ENCODE peak calls at places on chromosome 17, in five cellular contexts. E is Panc1, G is left lung, B is gastrocnemius medialis, W is mammary epithelial cell. T is an unnamed sample.

GRCh38 chr17:18965530-18966236 is 13.7 kb downstream of the SLC5A10 start:
- DNase-seq in G (no peak), B (no peak), E (no peak), W (no peak), T (no peak)

GRCh38 chr17:80917716-80918560 is 73.7 kb upstream of the CHMP6 start:
- DNase-seq in E (no peak), W (no peak), B (no peak), G (peak; percentile 21), T (no peak)

GRCh38 chr17:76427457-76428231 is 25.3 kb downstream of the UBE2O start:
- DNase-seq in B (no peak), G (no peak), E (no peak), W (no peak), T (no peak)

GRCh38 chr17:80008383-80008840 is 27.3 kb downstream of the TBC1D16 start:
- DNase-seq in G (peak; percentile 79), B (peak; percentile 53), E (no peak), W (peak; percentile 48), T (no peak)

GRCh38 chr17:39663340-39663687 is 1.8 kb upstream of the TCAP start:
- DNase-seq in G (no peak), W (no peak), B (no peak), E (no peak), T (no peak)

GRCh38 chr17:32954477-32954876 is 26.5 kb downstream of the TMEM98 start:
- DNase-seq in E (no peak), W (no peak), B (no peak), G (no peak), T (no peak)

GRCh38 chr17:8140058-8140412 is 12.2 kb downstream of the PER1 start:
- DNase-seq in E (no peak), W (no peak), G (peak; percentile 40), B (no peak), T (no peak)

GRCh38 chr17:73595931-73596330 is 48.3 kb downstream of the SDK2 start:
- DNase-seq in G (no peak), W (no peak), E (no peak), B (no peak), T (no peak)

GRCh38 chr17:65183736-65184135 is 46.6 kb downstream of the RGS9 start:
- DNase-seq in B (no peak), G (no peak), E (no peak), W (no peak), T (no peak)

GRCh38 chr17:32127156-32127897 is 15.0 kb upstream of the RHOT1 start:
- DNase-seq in B (peak; percentile 59), G (peak; percentile 91), W (peak; percentile 86), E (peak; percentile 20), T (peak; percentile 92)

GRCh38 chr17:32656851-32657250 is 170.1 kb downstream of the CDK5R1 start:
- DNase-seq in E (no peak), B (no peak), W (no peak), G (no peak), T (no peak)

GRCh38 chr17:29165800-29166506 is 14.2 kb downstream of the MYO18A start:
- DNase-seq in W (no peak), G (no peak), E (no peak), B (no peak), T (no peak)

GRCh38 chr17:909642-910323 is 69.8 kb downstream of the NXN start:
- DNase-seq in W (no peak), G (no peak), B (peak; percentile 60), E (no peak), T (no peak)

GRCh38 chr17:79027925-79028491 is 4.0 kb downstream of the C1QTNF1 start:
- DNase-seq in W (no peak), G (no peak), E (no peak), B (no peak), T (no peak)

GRCh38 chr17:36844601-36845000 is 92.7 kb upstream of the LHX1 start:
- DNase-seq in B (no peak), W (no peak), G (no peak), E (no peak), T (no peak)

GRCh38 chr17:49101054-49101534 is 31.5 kb upstream of the B4GALNT2 start:
- DNase-seq in B (no peak), E (no peak), W (peak; percentile 94), G (peak; percentile 60), T (no peak)

GRCh38 chr17:55546481-55546880 is 35.2 kb upstream of the SMIM36 start:
- DNase-seq in W (no peak), E (no peak), G (no peak), B (no peak), T (no peak)

GRCh38 chr17:78803161-78803845 is 21.2 kb upstream of the CYTH1 start:
- DNase-seq in G (peak; percentile 56), B (no peak), W (no peak), E (no peak), T (no peak)

GRCh38 chr17:37177234-37177633 is 198.6 kb upstream of the C17orf78 start:
- DNase-seq in G (no peak), E (no peak), W (peak; percentile 41), B (no peak), T (no peak)

GRCh38 chr17:14737984-14738651 is 437.2 kb downstream of the HS3ST3B1 start:
- DNase-seq in W (peak; percentile 99), B (peak; percentile 65), G (peak; percentile 78), E (peak; percentile 63), T (no peak)

GRCh38 chr17:32483451-32484019 is 3.3 kb upstream of the CDK5R1 start:
- DNase-seq in G (no peak), E (peak; percentile 60), W (no peak), B (no peak), T (no peak)

GRCh38 chr17:37570527-37571093 is 38.6 kb downstream of the SYNRG start:
- DNase-seq in G (peak; percentile 40), W (peak; percentile 89), B (no peak), E (peak; percentile 4), T (no peak)

GRCh38 chr17:28949185-28950016 is 1.9 kb downstream of the PHF12 start:
- DNase-seq in W (peak; percentile 69), B (peak; percentile 45), E (no peak), G (peak; percentile 76), T (peak; percentile 90)

GRCh38 chr17:3818786-3819185 is 17.8 kb upstream of the ITGAE start:
- DNase-seq in E (no peak), W (no peak), B (no peak), G (no peak), T (no peak)

GRCh38 chr17:21301593-21302550 is 17.4 kb downstream of the MAP2K3 start:
- DNase-seq in B (no peak), G (peak; percentile 35), W (no peak), E (no peak), T (no peak)

GRCh38 chr17:14621826-14622621 is 321.1 kb downstream of the HS3ST3B1 start:
- DNase-seq in W (no peak), G (no peak), B (no peak), E (no peak), T (no peak)

GRCh38 chr17:77717941-77718668 is 240.4 kb upstream of the TNRC6C start:
- DNase-seq in B (no peak), W (no peak), G (no peak), E (no peak), T (peak; percentile 40)

GRCh38 chr17:80356231-80356856 is 58.6 kb upstream of the ENDOV start:
- DNase-seq in G (no peak), E (no peak), W (no peak), B (no peak), T (no peak)

GRCh38 chr17:44269795-44270320 is 1.9 kb upstream of the SLC4A1 start:
- DNase-seq in E (no peak), B (no peak), G (no peak), W (no peak), T (no peak)

GRCh38 chr17:27266228-27266627 is 27.7 kb upstream of the WSB1 start:
- DNase-seq in G (no peak), W (no peak), B (no peak), E (no peak), T (no peak)

GRCh38 chr17:27239584-27239983 is 54.3 kb upstream of the WSB1 start:
- DNase-seq in G (no peak), B (no peak), E (no peak), W (no peak), T (no peak)

GRCh38 chr17:61461967-61462733 is 9.9 kb downstream of the TBX4 start:
- DNase-seq in B (no peak), W (no peak), G (no peak), E (no peak), T (no peak)
- H3K27ac ChIP-seq in B (no peak overlapping the region), W (no peak overlapping the region), G (peak overlapping the region; percentile 25), E (no peak overlapping the region), T (no peak overlapping the region)

DNA sequence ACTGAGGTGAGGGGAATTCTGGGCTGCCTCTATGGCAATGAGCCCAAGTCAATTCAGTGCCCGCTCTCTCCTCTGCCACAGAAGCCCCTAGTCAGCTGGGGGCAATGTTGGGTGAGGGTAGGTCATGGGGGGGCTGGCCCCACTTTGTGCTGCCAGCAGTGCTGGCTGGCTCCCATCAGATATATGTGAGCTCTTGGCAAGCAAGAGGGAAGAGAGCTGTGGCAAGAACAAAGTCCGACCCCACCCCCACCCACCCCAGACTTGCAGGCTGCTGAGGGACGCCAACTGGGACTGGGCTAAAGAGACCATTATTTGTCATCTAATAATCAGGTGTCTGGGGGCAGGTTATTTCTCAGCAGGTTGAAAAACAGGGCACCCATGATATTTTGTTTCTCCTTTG is 89.4 kb downstream of the YPEL2 start:
- DNase-seq in E (no peak), W (no peak), B (no peak), G (no peak), T (no peak)
- H3K4me1 ChIP-seq in E (no peaks in the 10 kb centered on the region), W (no peaks in the 10 kb centered on the region), B (peaks cover 46% of the 10 kb centered on the region), G (peaks cover 13% of the 10 kb centered on the region), T (peaks cover 38% of the 10 kb centered on the region)

DNA sequence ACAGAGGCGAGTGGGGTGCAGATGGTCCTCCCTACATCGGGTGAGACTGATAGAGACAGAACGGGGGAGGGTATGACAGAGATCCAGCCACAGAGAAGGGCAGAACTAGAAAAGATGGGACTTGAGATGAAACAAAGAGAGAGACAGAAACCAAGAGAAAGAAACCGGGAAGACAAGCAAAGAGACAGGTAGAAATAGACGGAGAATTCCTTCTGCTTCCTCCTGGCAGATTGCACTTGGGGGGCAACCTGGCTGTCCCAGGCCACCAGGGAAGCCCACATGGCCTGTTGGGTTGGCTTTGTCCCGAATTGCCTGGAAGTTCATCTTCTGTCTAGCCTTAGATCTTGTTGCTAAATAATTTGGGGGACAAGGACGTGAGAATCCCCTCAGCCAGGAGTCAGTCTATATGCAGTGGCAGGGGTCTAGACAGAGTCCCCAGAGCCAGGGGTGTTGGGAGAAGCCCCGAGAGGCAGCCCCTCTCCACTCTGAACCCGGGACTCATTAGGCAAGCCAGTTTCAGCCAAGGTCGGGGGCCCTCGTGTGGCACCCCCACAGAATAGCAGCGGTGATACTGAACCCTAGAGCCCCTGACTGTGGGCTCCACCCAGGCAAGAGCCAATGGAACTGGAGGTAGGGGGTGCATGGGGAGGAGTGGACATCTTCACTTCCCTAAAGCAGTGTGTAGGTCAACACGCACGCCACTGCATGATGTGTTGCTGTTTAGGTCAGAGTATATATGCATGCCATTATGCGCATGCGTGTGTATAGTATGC is 626 bp upstream of the TSPOAP1 start:
- DNase-seq in E (no peak), B (no peak), W (no peak), G (peak; percentile 86), T (no peak)
- TF ChIP-seq CTCF in E (no peak), B (no peak), W (peak; percentile 18), G (no peak), T (no peak)

DNA sequence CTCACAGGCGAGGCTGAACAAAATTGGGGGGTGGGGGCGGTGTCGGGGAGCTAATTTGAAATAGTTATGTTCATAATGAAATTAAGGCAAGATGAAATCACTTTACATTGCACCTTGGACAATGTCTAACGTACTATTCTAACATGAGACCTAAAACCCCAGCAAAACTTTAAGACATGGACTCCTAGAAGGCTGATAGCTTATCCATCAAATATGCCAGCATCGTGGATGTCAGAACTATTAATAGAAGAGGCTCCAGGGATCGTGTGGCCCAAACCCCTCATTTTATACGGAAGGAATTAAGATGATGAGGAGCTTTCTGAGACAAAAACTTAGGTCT is 279.6 kb downstream of the SOX9 start:
- DNase-seq in W (no peak), G (no peak), E (no peak), B (no peak), T (no peak)
- H3K27ac ChIP-seq in W (no peak overlapping the region), G (no peak overlapping the region), E (peak overlapping the region; percentile 75), B (no peak overlapping the region), T (no peak overlapping the region)

T was measured in vagina.